ENCODE peak calls at places on chromosomes 16 and 17, in nine cellular contexts. B is PC-9, R is fibroblast of pulmonary artery, E is stomach, X is body of pancreas, K is mammary epithelial cell, W is mesendoderm, S is choroid plexus epithelial cell, L is foreskin fibroblast. D is an unnamed sample.
A peak's percentile ranks its signal among the peaks of the same experiment; 100 is the strongest.

GRCh38 chr16:56268799-56269198 is 77.5 kb downstream of the GNAO1 start:
- DNase-seq in E (no peak), R (no peak), X (no peak), B (no peak), S (no peak), W (no peak), L (no peak), K (no peak), D (no peak)

GRCh38 chr17:77252736-77253135 is 112.0 kb downstream of the SEC14L1 start:
- DNase-seq in X (no peak), W (no peak), B (no peak), L (no peak), S (no peak), R (no peak), E (no peak), K (no peak), D (no peak)

GRCh38 chr17:77247609-77248008 is 106.8 kb downstream of the SEC14L1 start:
- DNase-seq in W (no peak), B (no peak), K (no peak), X (no peak), E (no peak), L (no peak), S (no peak), R (no peak), D (no peak)

GRCh38 chr16:21190599-21190998 is 20.8 kb downstream of the ZP2 start:
- DNase-seq in X (no peak), K (no peak), L (peak; percentile 83), B (no peak), W (no peak), R (no peak), E (no peak), S (no peak), D (no peak)

GRCh38 chr16:86075488-86075785 is 176.5 kb downstream of the IRF8 start:
- DNase-seq in E (no peak), R (no peak), K (no peak), B (no peak), L (no peak), X (no peak), W (no peak), S (no peak), D (no peak)

GRCh38 chr16:473046-474043 is 47.9 kb downstream of the RAB11FIP3 start:
- DNase-seq in L (no peak), W (no peak), X (no peak), R (no peak), K (no peak), S (peak; percentile 20), B (no peak), E (no peak), D (no peak)

GRCh38 chr16:49734330-49734729 is 121.6 kb downstream of the ZNF423 start:
- DNase-seq in S (no peak), W (peak; percentile 30), L (no peak), X (peak; percentile 16), E (no peak), R (no peak), K (no peak), B (no peak), D (no peak)

GRCh38 chr17:7716299-7716886 is 1.2 kb upstream of the DNAH2 start:
- DNase-seq in S (no peak), L (no peak), B (no peak), X (no peak), R (no peak), W (no peak), K (no peak), E (no peak), D (no peak)

GRCh38 chr17:62792122-62792800 is 15.9 kb downstream of the MARCHF10 start:
- DNase-seq in B (peak; percentile 67), S (peak; percentile 98), R (peak; percentile 91), X (peak; percentile 65), L (peak; percentile 96), K (peak; percentile 60), W (no peak), E (no peak), D (no peak)

GRCh38 chr16:65102326-65102725 is 19.5 kb downstream of the CDH11 start:
- DNase-seq in K (no peak), E (no peak), R (no peak), L (no peak), X (no peak), W (no peak), B (no peak), S (no peak), D (no peak)

GRCh38 chr16:10086620-10087019 is 95.6 kb downstream of the GRIN2A start:
- DNase-seq in L (no peak), K (no peak), B (no peak), X (no peak), W (no peak), R (no peak), S (no peak), E (no peak), D (no peak)

GRCh38 chr17:78342438-78343098 is 17.3 kb downstream of the SOCS3 start:
- DNase-seq in B (peak; percentile 53), L (peak; percentile 95), S (peak; percentile 88), W (peak; percentile 72), X (peak; percentile 51), E (no peak), K (peak; percentile 88), R (peak; percentile 89), D (no peak)

GRCh38 chr16:82302007-82302733 is 132.1 kb upstream of the MPHOSPH6 start:
- DNase-seq in W (no peak), L (no peak), X (peak; percentile 6), E (no peak), K (no peak), R (no peak), S (no peak), B (no peak), D (no peak)

GRCh38 chr17:61409301-61410099 is 9.9 kb downstream of the TBX2 start:
- DNase-seq in L (peak; percentile 91), K (peak; percentile 53), X (peak; percentile 48), B (peak; percentile 74), R (peak; percentile 63), W (no peak), E (peak; percentile 69), S (peak; percentile 70), D (no peak)

DNA sequence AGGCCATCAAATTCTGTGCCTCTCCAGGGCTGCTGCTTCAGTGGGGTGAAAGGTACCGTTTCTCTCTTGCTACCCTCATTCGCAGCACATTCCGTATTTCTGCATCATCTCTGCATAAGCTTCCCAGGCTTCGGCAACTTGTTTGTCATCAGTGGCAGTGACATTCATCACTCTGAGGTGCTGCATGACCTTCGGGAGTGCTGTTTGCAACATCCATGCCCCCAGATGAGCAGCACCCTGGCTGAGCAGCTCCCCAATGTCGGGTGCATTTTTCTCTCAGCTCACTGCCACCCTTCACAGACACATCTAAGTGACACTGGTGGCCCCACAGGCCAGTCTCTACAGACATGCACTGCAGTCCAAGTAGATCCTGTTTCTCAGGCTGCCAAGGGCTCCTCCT is 3.8 kb downstream of the CREBBP start:
- DNase-seq in W (no peak), L (peak; percentile 63), S (no peak), R (no peak), K (no peak), X (no peak), E (no peak), B (no peak), D (no peak)
- H3K4me3 ChIP-seq in W (no peak overlapping the region), L (peak overlapping the region; percentile 32), S (no peak overlapping the region), R (peak overlapping the region; percentile 10), K (no peak overlapping the region), X (no peak overlapping the region), E (no peak overlapping the region), B (no peak overlapping the region), D (no peak overlapping the region)

GRCh38 chr16:57824880-57825279 is 22.6 kb upstream of the KIFC3 start:
- DNase-seq in K (peak; percentile 41), W (peak; percentile 91), R (no peak), X (no peak), L (no peak), S (no peak), E (no peak), B (peak; percentile 91), D (no peak)

GRCh38 chr16:57821149-57821971 is 19.1 kb upstream of the KIFC3 start:
- DNase-seq in S (no peak), L (no peak), E (no peak), B (no peak), W (peak; percentile 82), X (no peak), R (no peak), K (no peak), D (no peak)

GRCh38 chr16:57823836-57824235 is 21.5 kb upstream of the KIFC3 start:
- DNase-seq in R (no peak), S (no peak), E (no peak), W (no peak), X (no peak), L (no peak), B (no peak), K (peak; percentile 36), D (no peak)

GRCh38 chr16:57822018-57822553 is 19.8 kb upstream of the KIFC3 start:
- DNase-seq in B (no peak), E (no peak), R (no peak), L (no peak), W (no peak), K (no peak), S (no peak), X (no peak), D (no peak)

DNA sequence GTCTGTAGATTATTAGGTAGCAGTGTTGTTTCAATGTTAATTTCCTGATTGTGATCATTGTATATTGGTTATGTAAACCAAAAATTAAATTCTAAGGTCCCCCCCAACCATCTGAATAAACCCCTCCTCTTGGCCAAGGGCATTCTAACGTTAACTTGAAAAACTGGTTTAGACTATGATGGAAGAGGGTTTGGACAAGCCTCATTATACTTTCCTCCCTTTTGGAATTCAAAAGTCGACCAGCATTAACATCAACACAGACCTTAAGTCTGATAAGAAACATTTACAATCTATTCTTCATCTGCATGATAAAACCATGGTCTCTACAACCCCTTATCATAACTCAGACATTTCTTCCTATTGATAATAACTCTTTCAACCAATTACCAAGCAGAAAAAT is 20.6 kb upstream of the KIFC3 start:
- DNase-seq in R (no peak), B (no peak), X (no peak), L (no peak), K (no peak), S (no peak), E (no peak), W (no peak), D (no peak)
- H3K4me3 ChIP-seq in R (no peak overlapping the region), B (no peak overlapping the region), X (no peak overlapping the region), L (no peak overlapping the region), K (no peak overlapping the region), S (no peak overlapping the region), E (no peak overlapping the region), W (no peak overlapping the region), D (no peak overlapping the region)

GRCh38 chr16:84281077-84281476 is 13.6 kb upstream of the WFDC1 start:
- DNase-seq in L (no peak), W (peak; percentile 93), S (peak; percentile 46), B (no peak), E (no peak), X (no peak), R (peak; percentile 34), K (peak; percentile 26), D (peak; percentile 68)
- H3K4me3 ChIP-seq in L (no peak overlapping the region), W (no peak overlapping the region), S (no peak overlapping the region), B (no peak overlapping the region), E (no peak overlapping the region), X (no peak overlapping the region), R (no peak overlapping the region), K (no peak overlapping the region), D (no peak overlapping the region)

DNA sequence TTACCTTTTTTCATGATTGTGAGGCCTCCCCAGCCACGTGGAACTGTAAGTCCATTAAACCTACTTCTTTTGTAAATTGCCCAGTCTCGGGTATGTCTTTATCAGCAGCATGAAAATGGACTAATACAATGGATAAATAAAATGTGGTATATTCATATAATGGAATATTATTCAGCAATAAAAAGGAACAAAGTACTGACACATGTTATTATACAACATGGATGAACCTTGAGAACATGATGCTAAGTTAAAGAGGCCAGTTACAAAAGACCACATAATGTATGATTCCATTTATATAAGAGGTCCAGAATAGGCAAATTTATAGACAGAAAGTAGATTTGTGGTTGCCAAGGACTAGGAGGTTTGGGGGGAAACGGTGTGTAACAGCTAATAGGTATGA is 5.3 kb downstream of the ERN1 start:
- DNase-seq in X (no peak), K (no peak), E (no peak), R (no peak), W (no peak), S (no peak), L (no peak), B (no peak), D (no peak)
- H3K4me3 ChIP-seq in X (no peak overlapping the region), K (no peak overlapping the region), E (no peak overlapping the region), R (no peak overlapping the region), W (no peak overlapping the region), S (no peak overlapping the region), L (no peak overlapping the region), B (no peak overlapping the region), D (no peak overlapping the region)